ENCODE peak calls at places on chromosomes 12 and 14, in four cellular contexts. One of them, this sample, is unnamed.

GRCh38 chr14:30993071-30993470 is 32.4 kb upstream of the AP4S1 start:
- DNase-seq in cardiac muscle cell: no peak
- DNase-seq in HuH-7: no peak
- DNase-seq in central memory CD4-positive, alpha-beta T cell: no peak
- DNase-seq in this sample: no peak

GRCh38 chr12:56206373-56207166 is 15.2 kb downstream of the RNF41 start:
- DNase-seq in cardiac muscle cell: peak; percentile 67
- DNase-seq in HuH-7: peak; percentile 78
- DNase-seq in central memory CD4-positive, alpha-beta T cell: no peak
- DNase-seq in this sample: peak; percentile 56

GRCh38 chr12:24494401-24494800 is 454.5 kb downstream of the BCAT1 start:
- DNase-seq in cardiac muscle cell: no peak
- DNase-seq in HuH-7: no peak
- DNase-seq in central memory CD4-positive, alpha-beta T cell: no peak
- DNase-seq in this sample: no peak

GRCh38 chr12:92400006-92400405 is 254.4 kb upstream of the BTG1 start:
- DNase-seq in cardiac muscle cell: no peak
- DNase-seq in HuH-7: no peak
- DNase-seq in central memory CD4-positive, alpha-beta T cell: no peak
- DNase-seq in this sample: no peak

GRCh38 chr14:104333903-104334811 is 195.8 kb downstream of the KIF26A start:
- DNase-seq in cardiac muscle cell: no peak
- DNase-seq in HuH-7: no peak
- DNase-seq in central memory CD4-positive, alpha-beta T cell: no peak
- DNase-seq in this sample: no peak

GRCh38 chr14:29741909-29742401 is 185.7 kb downstream of the PRKD1 start:
- DNase-seq in cardiac muscle cell: no peak
- DNase-seq in HuH-7: no peak
- DNase-seq in central memory CD4-positive, alpha-beta T cell: no peak
- DNase-seq in this sample: no peak

GRCh38 chr12:113601656-113602263 is 130.1 kb upstream of the LHX5 start:
- DNase-seq in cardiac muscle cell: peak; percentile 76
- DNase-seq in HuH-7: peak; percentile 55
- DNase-seq in central memory CD4-positive, alpha-beta T cell: no peak
- DNase-seq in this sample: no peak

GRCh38 chr12:85877459-85877858 is 3.4 kb downstream of the NTS start:
- DNase-seq in cardiac muscle cell: no peak
- DNase-seq in HuH-7: no peak
- DNase-seq in central memory CD4-positive, alpha-beta T cell: no peak
- DNase-seq in this sample: no peak

GRCh38 chr12:63965936-63966602 is 121.6 kb downstream of the SRGAP1 start:
- DNase-seq in cardiac muscle cell: no peak
- DNase-seq in HuH-7: no peak
- DNase-seq in central memory CD4-positive, alpha-beta T cell: no peak
- DNase-seq in this sample: no peak

GRCh38 chr12:55675671-55676070 is 32.0 kb downstream of the ITGA7 start:
- DNase-seq in cardiac muscle cell: no peak
- DNase-seq in HuH-7: no peak
- DNase-seq in central memory CD4-positive, alpha-beta T cell: no peak
- DNase-seq in this sample: no peak

GRCh38 chr12:27024291-27024690 is 1.9 kb downstream of the MED21 start:
- DNase-seq in cardiac muscle cell: no peak
- DNase-seq in HuH-7: no peak
- DNase-seq in central memory CD4-positive, alpha-beta T cell: no peak
- DNase-seq in this sample: no peak

GRCh38 chr14:88791629-88792571 is 853 bp downstream of the EML5 start:
- DNase-seq in cardiac muscle cell: peak; percentile 8
- DNase-seq in HuH-7: peak; percentile 9
- DNase-seq in central memory CD4-positive, alpha-beta T cell: no peak
- DNase-seq in this sample: no peak

This sample was measured in HepG2.